ENCODE peak calls at places on chromosomes 7 and 10, in six cellular contexts. F is anterior cingulate cortex, E is hepatic stellate cell, T is activated T-helper 1 cell treated with Interleukin-2 at 50 U/mL for 16 hours, A is stomach, R is occipital lobe. D is an unnamed sample.

GRCh38 chr7:43834463-43835251 is 34.7 kb downstream of the MRPS24 start:
- DNase-seq in A (no peak), T (no peak), R (no peak), F (no peak), E (no peak), D (peak)

GRCh38 chr10:99914236-99914635 is 95.5 kb downstream of the DNMBP start:
- DNase-seq in A (no peak), T (no peak), F (no peak), R (no peak), E (no peak), D (no peak)

GRCh38 chr7:128955981-128956380 is 18.3 kb downstream of the IRF5 start:
- DNase-seq in R (no peak), E (no peak), T (no peak), A (no peak), F (no peak), D (no peak)

GRCh38 chr10:103466734-103467133 is 8.0 kb upstream of the CALHM1 start:
- DNase-seq in R (no peak), F (no peak), A (no peak), E (no peak), T (no peak), D (no peak)

GRCh38 chr7:44211126-44211675 is 10.4 kb downstream of the YKT6 start:
- DNase-seq in T (no peak), R (no peak), E (no peak), F (no peak), A (no peak), D (no peak)

GRCh38 chr7:49037348-49038210 is 113.2 kb downstream of the CDC14C start:
- DNase-seq in E (no peak), F (no peak), A (no peak), T (no peak), R (no peak), D (no peak)

GRCh38 chr7:32390210-32390609 is 100.0 kb downstream of the LSM5 start:
- DNase-seq in E (no peak), A (no peak), R (no peak), F (no peak), T (no peak), D (no peak)

GRCh38 chr10:107918171-107918570 is 753.7 kb upstream of the SORCS1 start:
- DNase-seq in E (no peak), F (no peak), A (no peak), R (no peak), T (no peak), D (no peak)

GRCh38 chr10:110498982-110499795 is 1.5 kb downstream of the DUSP5 start:
- DNase-seq in F (no peak), A (peak), R (no peak), E (peak), T (peak), D (peak)

GRCh38 chr7:100132126-100132525 is 5.4 kb downstream of the MBLAC1 start:
- DNase-seq in R (no peak), A (no peak), T (no peak), F (no peak), E (no peak), D (no peak)

GRCh38 chr7:44637788-44638594 is 31.6 kb downstream of the OGDH start:
- DNase-seq in E (peak), F (no peak), T (peak), A (peak), R (no peak), D (peak)

GRCh38 chr7:11319491-11320274 is 346.0 kb downstream of the PHF14 start:
- DNase-seq in F (no peak), T (no peak), A (no peak), R (no peak), E (no peak), D (no peak)

GRCh38 chr7:73451780-73452398 is 18.3 kb downstream of the FZD9 start:
- DNase-seq in R (no peak), A (no peak), F (no peak), E (peak), T (no peak), D (no peak)

GRCh38 chr10:127919418-127920191 is 12.7 kb downstream of the PTPRE start:
- DNase-seq in T (no peak), A (no peak), F (no peak), R (no peak), E (no peak), D (no peak)

GRCh38 chr7:31938650-31939049 is 131.6 kb downstream of the PDE1C start:
- DNase-seq in T (no peak), R (no peak), E (no peak), F (no peak), A (no peak), D (no peak)

GRCh38 chr7:39504963-39505362 is 61.2 kb upstream of the YAE1 start:
- DNase-seq in F (peak), R (no peak), T (no peak), E (no peak), A (no peak), D (no peak)

GRCh38 chr10:85978566-85979358 is 387.8 kb downstream of the GRID1 start:
- DNase-seq in R (no peak), E (no peak), F (no peak), A (no peak), T (no peak), D (no peak)

D was measured in activated T-helper 9 cell treated with anti-CD3 and anti-CD28 coated beads, Interleukin-2, amount 50 U/mL, for 16 hours.